ENCODE peak calls at places on chromosomes 11 and 22, in six cellular contexts. T is neuronal stem cell, Q is H9, P is IMR-90, H is mesendoderm, D is trophoblast cell. M is an unnamed sample.

GRCh38 chr22:30017375-30017774 is 62.9 kb upstream of the HORMAD2 start:
- DNase-seq in D (no peak), H (no peak), Q (no peak), P (peak; percentile 62), T (no peak), M (no peak)

GRCh38 chr22:36156515-36157419 is 3.8 kb downstream of the APOL3 start:
- DNase-seq in T (no peak), P (peak; percentile 77), H (peak; percentile 74), Q (peak; percentile 56), D (peak; percentile 89), M (peak; percentile 86)

GRCh38 chr11:1823376-1824220 is 11.2 kb upstream of the SYT8 start:
- DNase-seq in T (no peak), P (no peak), D (no peak), Q (no peak), H (no peak), M (no peak)

GRCh38 chr22:42172385-42173172 is 42.0 kb upstream of the CYP2D6 start:
- DNase-seq in H (peak; percentile 61), P (peak; percentile 58), Q (no peak), T (no peak), D (no peak), M (no peak)

GRCh38 chr11:64571410-64572091 is 19.5 kb upstream of the SLC22A12 start:
- DNase-seq in P (no peak), H (peak; percentile 71), D (peak; percentile 80), Q (peak; percentile 18), T (no peak), M (no peak)

GRCh38 chr11:120883404-120884135 is 140.3 kb upstream of the TBCEL start:
- DNase-seq in Q (peak; percentile 41), P (peak; percentile 54), H (peak; percentile 80), T (no peak), D (no peak), M (peak; percentile 1)

GRCh38 chr11:74226907-74227306 is 55.8 kb downstream of the PPME1 start:
- DNase-seq in Q (no peak), P (no peak), T (no peak), H (peak; percentile 47), D (no peak), M (no peak)

GRCh38 chr22:45285431-45286058 is 796 bp downstream of the UPK3A start:
- DNase-seq in P (no peak), Q (peak; percentile 81), H (peak; percentile 71), T (no peak), D (no peak), M (no peak)

GRCh38 chr22:36770116-36770945 is 5.6 kb downstream of the IFT27 start:
- DNase-seq in Q (peak; percentile 66), H (peak; percentile 88), T (peak; percentile 36), P (no peak), D (no peak), M (no peak)

GRCh38 chr22:44862981-44863860 is 110.8 kb downstream of the ARHGAP8 start:
- DNase-seq in Q (peak; percentile 73), P (no peak), T (no peak), D (no peak), H (peak; percentile 60), M (no peak)

GRCh38 chr22:43338766-43339345 is 4.3 kb downstream of the SCUBE1 start:
- DNase-seq in Q (no peak), T (no peak), H (no peak), D (no peak), P (no peak), M (no peak)

GRCh38 chr22:43341565-43341964 is 1.6 kb downstream of the SCUBE1 start:
- DNase-seq in Q (no peak), P (no peak), D (no peak), T (no peak), H (no peak), M (no peak)

GRCh38 chr22:43334378-43334777 is 8.8 kb downstream of the SCUBE1 start:
- DNase-seq in Q (no peak), D (no peak), P (no peak), T (no peak), H (no peak), M (no peak)

GRCh38 chr22:43337385-43337784 is 5.8 kb downstream of the SCUBE1 start:
- DNase-seq in Q (no peak), H (no peak), P (no peak), T (no peak), D (no peak), M (no peak)

GRCh38 chr22:43337946-43338345 is 5.2 kb downstream of the SCUBE1 start:
- DNase-seq in P (no peak), D (no peak), Q (no peak), T (no peak), H (no peak), M (no peak)
- H3K27ac ChIP-seq in P (no peak overlapping the region), D (no peak overlapping the region), Q (no peak overlapping the region), T (no peak overlapping the region), H (no peak overlapping the region), M (no peak overlapping the region)

DNA sequence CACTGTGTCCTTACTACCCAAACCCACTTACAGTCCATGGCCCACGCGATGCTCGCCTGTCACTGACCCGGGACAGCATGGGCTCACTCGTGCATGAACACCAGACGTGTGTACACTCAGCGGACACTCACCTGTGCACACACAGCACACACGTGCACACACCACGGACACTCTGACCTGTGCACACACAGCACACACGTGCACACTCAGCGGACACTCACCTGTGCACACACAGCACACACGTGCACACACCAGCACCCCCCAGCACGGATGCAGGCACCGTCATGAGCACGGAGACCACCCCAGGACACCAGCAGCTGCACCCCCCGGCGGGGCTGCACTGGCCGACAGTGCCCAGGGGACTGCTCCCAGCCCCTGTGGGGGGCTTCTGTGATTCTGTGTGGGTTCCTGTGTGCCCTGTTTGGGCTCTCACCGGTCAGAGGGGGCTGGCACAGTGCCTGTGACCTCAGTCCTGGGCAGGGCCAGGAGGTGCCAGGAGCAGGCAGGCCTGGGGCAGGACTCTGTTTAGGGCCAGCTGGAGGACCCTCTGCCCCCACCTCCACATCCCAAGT is 20.2 kb downstream of the CRELD2 start:
- DNase-seq in P (no peak), H (no peak), Q (no peak), D (no peak), T (no peak), M (no peak)
- H3K23ac ChIP-seq in P (no peak overlapping the region), H (no peak overlapping the region), Q (no peak overlapping the region), D (no peak overlapping the region), T (peak overlapping the region; percentile 83), M (no peak overlapping the region)

DNA sequence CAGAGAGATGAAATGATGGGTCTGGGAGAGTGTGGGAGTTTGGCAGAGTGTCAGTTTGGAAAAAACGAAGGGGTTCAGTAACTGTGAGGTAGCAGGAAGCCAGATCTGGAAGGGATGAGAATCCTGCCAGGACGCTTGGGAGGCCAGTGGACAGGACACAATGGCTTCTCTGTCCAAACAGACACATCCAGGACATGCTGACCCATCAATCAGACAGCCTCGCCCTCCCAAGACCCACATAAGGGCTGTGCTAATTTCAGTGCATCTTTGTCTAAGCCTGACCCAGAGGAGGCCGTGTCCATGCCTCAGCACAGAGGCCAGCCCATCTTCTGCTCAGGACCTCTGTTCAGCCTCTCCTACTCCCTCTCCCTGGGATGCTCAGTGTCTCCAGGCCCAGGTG is 576.5 kb upstream of the B3GAT1 start:
- DNase-seq in H (no peak), P (no peak), T (no peak), Q (no peak), D (no peak), M (no peak)
- H2AK5ac ChIP-seq in H (no peak overlapping the region), P (no peak overlapping the region), T (peak overlapping the region; percentile 4), Q (no peak overlapping the region), D (no peak overlapping the region), M (no peak overlapping the region)

DNA sequence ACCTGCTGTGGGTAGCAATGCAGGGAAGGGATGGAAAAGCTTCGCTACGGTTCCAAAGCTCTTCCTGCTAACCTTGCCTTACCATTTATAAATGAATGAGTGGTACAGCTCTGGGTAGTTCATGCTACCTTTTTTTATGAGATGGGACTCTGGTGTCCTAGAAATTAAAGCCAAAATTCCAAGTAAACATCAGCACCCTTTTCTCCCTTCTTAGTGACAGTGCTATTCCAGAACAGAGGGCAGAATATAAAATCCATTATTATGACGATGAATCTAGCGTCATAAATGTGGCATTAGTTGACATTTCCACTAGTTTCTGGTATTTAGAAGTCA is 447 bp upstream of the SVIP start:
- DNase-seq in D (no peak), P (no peak), H (no peak), Q (no peak), T (no peak), M (no peak)
- H3K27ac ChIP-seq in D (no peak overlapping the region), P (no peak overlapping the region), H (no peak overlapping the region), Q (no peak overlapping the region), T (no peak overlapping the region), M (no peak overlapping the region)

GRCh38 chr11:129045150-129045549 is 102.5 kb upstream of the TP53AIP1 start:
- DNase-seq in H (no peak), T (no peak), D (no peak), P (no peak), Q (no peak), M (no peak)
- H3K23ac ChIP-seq in H (no peak overlapping the region), T (no peak overlapping the region), D (no peak overlapping the region), P (no peak overlapping the region), Q (no peak overlapping the region), M (no peak overlapping the region)

GRCh38 chr22:39349967-39350802 is at the start of gene SYNGR1:
- DNase-seq in P (no peak), T (peak; percentile 49), D (no peak), H (no peak), Q (no peak), M (no peak)

GRCh38 chr22:39351689-39352214 is 2.0 kb downstream of the SYNGR1 start:
- DNase-seq in Q (peak; percentile 43), T (no peak), H (peak; percentile 83), D (no peak), P (peak; percentile 44), M (peak; percentile 28)

GRCh38 chr22:39349506-39349966 is 255 bp upstream of the SYNGR1 start:
- DNase-seq in P (no peak), H (peak; percentile 42), T (peak; percentile 62), D (no peak), Q (no peak), M (peak; percentile 27)

GRCh38 chr22:39352301-39352867 is 2.6 kb downstream of the SYNGR1 start:
- DNase-seq in T (no peak), D (no peak), Q (no peak), P (no peak), H (no peak), M (no peak)

DNA sequence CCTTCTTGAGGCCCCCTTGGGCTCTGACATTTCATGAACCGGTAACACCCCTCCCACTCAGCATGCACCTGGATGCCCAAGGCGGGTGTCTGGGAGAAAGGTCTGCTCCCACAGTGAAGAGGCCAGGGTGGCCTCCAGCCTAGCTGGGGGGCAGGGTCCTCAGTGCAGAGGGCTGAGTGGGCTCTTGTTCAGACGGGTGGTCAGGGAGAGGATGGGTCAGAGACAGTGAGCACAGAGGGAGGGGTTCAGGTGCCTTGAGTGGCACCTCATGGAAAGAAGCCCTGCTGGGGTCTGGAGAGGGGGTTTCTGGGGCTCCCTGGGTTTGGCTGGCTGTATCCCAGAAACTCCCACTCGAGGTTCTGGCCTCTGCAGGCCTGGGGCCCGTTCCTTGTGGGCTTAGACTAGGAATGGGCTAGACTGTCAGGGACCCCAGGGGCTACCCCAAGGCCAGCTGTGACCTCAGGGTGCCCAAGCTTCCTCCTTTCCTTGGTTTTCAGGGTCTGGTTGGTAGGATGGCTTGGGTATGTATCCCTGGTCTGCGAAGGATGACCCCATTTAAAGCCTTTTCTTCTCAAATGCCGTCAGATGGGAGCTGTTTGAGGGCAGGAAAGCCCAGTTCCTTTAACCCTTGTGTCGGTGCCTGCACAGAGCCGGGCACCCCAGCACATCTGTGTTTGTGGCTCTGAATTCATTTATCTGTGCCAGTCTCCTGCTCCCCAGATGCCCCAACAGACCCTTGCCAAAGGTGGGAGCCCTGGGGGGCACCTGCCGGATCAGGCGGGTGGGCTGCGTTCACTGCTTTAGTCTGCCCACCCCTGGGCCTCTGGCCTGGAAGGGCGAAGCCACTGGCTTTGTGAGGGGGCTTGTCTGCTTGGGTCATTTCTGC is 1.3 kb downstream of the SYNGR1 start:
- DNase-seq in Q (peak; percentile 38), H (no peak), T (no peak), D (no peak), P (no peak), M (no peak)
- H2AK5ac ChIP-seq in Q (no peak overlapping the region), H (peak overlapping the region; percentile 51), T (peak overlapping the region; percentile 98), D (peak overlapping the region; percentile 83), P (peak overlapping the region; percentile 85), M (peak overlapping the region; percentile 78)

GRCh38 chr11:567629-568258 is 7.0 kb downstream of the RASSF7 start:
- DNase-seq in T (no peak), D (no peak), P (no peak), Q (no peak), H (no peak), M (no peak)
- H3K27ac ChIP-seq in T (no peak overlapping the region), D (peak overlapping the region; percentile 59), P (peak overlapping the region; percentile 96), Q (no peak overlapping the region), H (no peak overlapping the region), M (no peak overlapping the region)

M was measured in mesenchymal stem cell.